ENCODE peak calls at places on chromosomes 1 and 21, in six cellular contexts. N is activated naive CD4-positive, alpha-beta T cell treated with Interleukin-2 at 50 U/mL for 16 hours; R is effector CD8-positive, alpha-beta T cell; E is body of pancreas; W is fibroblast of lung; A is naive thymus-derived CD4-positive, alpha-beta T cell. P is an unnamed sample.

GRCh38 chr1:226674892-226675719 is 64.0 kb downstream of the ITPKB start:
- DNase-seq in W (peak), N (peak), R (peak), A (peak), E (peak), P (no peak)

GRCh38 chr21:36773111-36773510 is 74.2 kb downstream of the SIM2 start:
- DNase-seq in A (no peak), W (peak), N (no peak), E (peak), R (no peak), P (peak)

GRCh38 chr1:202416641-202417040 is 68.1 kb downstream of the PPP1R12B start:
- DNase-seq in N (no peak), R (no peak), W (no peak), A (no peak), E (no peak), P (no peak)

GRCh38 chr1:177219458-177220390 is 49.0 kb downstream of the BRINP2 start:
- DNase-seq in R (no peak), W (peak), A (no peak), N (no peak), E (no peak), P (no peak)

GRCh38 chr1:230140221-230141001 is 73.4 kb downstream of the GALNT2 start:
- DNase-seq in W (peak), A (no peak), N (no peak), E (no peak), R (no peak), P (no peak)

GRCh38 chr1:163347106-163347505 is 25.4 kb downstream of the NUF2 start:
- DNase-seq in A (no peak), W (no peak), N (no peak), R (no peak), E (no peak), P (no peak)

GRCh38 chr1:50474859-50475809 is 51.9 kb upstream of the DMRTA2 start:
- DNase-seq in A (no peak), E (no peak), N (no peak), W (no peak), R (no peak), P (no peak)

GRCh38 chr1:160043543-160043942 is 11.8 kb upstream of the PIGM start:
- DNase-seq in A (no peak), R (no peak), N (no peak), E (no peak), W (no peak), P (no peak)

GRCh38 chr1:119903443-119903835 is 7.1 kb upstream of the ADAM30 start:
- DNase-seq in N (no peak), A (no peak), W (no peak), E (no peak), R (no peak), P (no peak)

GRCh38 chr1:6384135-6384534 is 9.4 kb downstream of the ACOT7 start:
- DNase-seq in R (no peak), N (no peak), A (no peak), W (no peak), E (no peak), P (no peak)

GRCh38 chr1:27562021-27562420 is 41.9 kb downstream of the AHDC1 start:
- DNase-seq in W (no peak), E (no peak), R (no peak), A (no peak), N (no peak), P (no peak)

GRCh38 chr1:200307755-200308066 is 102.1 kb downstream of the ZNF281 start:
- DNase-seq in W (no peak), A (no peak), N (no peak), R (no peak), E (no peak), P (no peak)

GRCh38 chr1:158025576-158026230 is 32.3 kb downstream of the KIRREL1 start:
- DNase-seq in R (no peak), N (no peak), A (no peak), W (no peak), E (no peak), P (no peak)

GRCh38 chr1:154557939-154558609 is 388 bp downstream of the UBE2Q1 start:
- DNase-seq in A (peak), R (peak), E (peak), W (no peak), N (peak), P (no peak)

GRCh38 chr21:44931137-44931500 is 8.7 kb upstream of the SLX9 start:
- DNase-seq in W (peak), N (no peak), E (no peak), A (no peak), R (no peak), P (no peak)

GRCh38 chr1:173864179-173864867 is 3.5 kb downstream of the GAS5 start:
- DNase-seq in R (no peak), E (no peak), W (no peak), N (no peak), A (no peak), P (no peak)

GRCh38 chr1:202815120-202815519 is 4.4 kb downstream of the PCAT6 start:
- DNase-seq in N (no peak), R (no peak), W (no peak), E (no peak), A (no peak), P (no peak)

GRCh38 chr1:113788802-113789201 is 23.5 kb downstream of the RSBN1 start:
- DNase-seq in W (no peak), E (no peak), N (no peak), R (no peak), A (no peak), P (no peak)

GRCh38 chr1:58528518-58528917 is 18.0 kb downstream of the OMA1 start:
- DNase-seq in N (no peak), R (no peak), A (no peak), E (no peak), W (peak), P (no peak)

GRCh38 chr1:192967211-192967877 is 91.8 kb downstream of the UCHL5 start:
- DNase-seq in R (no peak), A (no peak), N (no peak), E (no peak), W (no peak), P (no peak)

GRCh38 chr1:10379101-10379620 is 19.7 kb upstream of the PGD start:
- DNase-seq in W (no peak), E (no peak), A (no peak), N (no peak), R (no peak), P (no peak)

GRCh38 chr1:34806396-34806795 is 13.6 kb downstream of the GJA4 start:
- DNase-seq in A (no peak), R (no peak), N (no peak), E (no peak), W (no peak), P (no peak)

P was measured in RWPE2.